ENCODE peak calls at places on chromosome 10, in nine cellular contexts. One of them, this sample, is unnamed.

GRCh38 chr10:103558916-103559315 is 65.4 kb downstream of the NEURL1 start:
- DNase-seq in IMR-90: no peak
- DNase-seq in mammary epithelial cell: no peak
- DNase-seq in BJ: no peak
- DNase-seq in DND-41: no peak
- DNase-seq in AG04450: no peak
- DNase-seq in lung: no peak
- DNase-seq in psoas muscle: no peak
- DNase-seq in suprapubic skin: no peak
- DNase-seq in this sample: no peak

GRCh38 chr10:124417846-124418725 is 637 bp downstream of the OAT start:
- DNase-seq in IMR-90: peak; percentile 44
- DNase-seq in mammary epithelial cell: peak; percentile 66
- DNase-seq in BJ: no peak
- DNase-seq in DND-41: no peak
- DNase-seq in AG04450: no peak
- DNase-seq in lung: peak; percentile 45
- DNase-seq in psoas muscle: peak; percentile 55
- DNase-seq in suprapubic skin: peak; percentile 82
- DNase-seq in this sample: no peak

GRCh38 chr10:5965266-5965665 is 12.1 kb downstream of the IL15RA start:
- DNase-seq in IMR-90: no peak
- DNase-seq in mammary epithelial cell: no peak
- DNase-seq in BJ: no peak
- DNase-seq in DND-41: no peak
- DNase-seq in AG04450: no peak
- DNase-seq in lung: no peak
- DNase-seq in psoas muscle: no peak
- DNase-seq in suprapubic skin: peak; percentile 74
- DNase-seq in this sample: no peak

GRCh38 chr10:69344591-69345244 is 66.4 kb downstream of the HK1 start:
- DNase-seq in IMR-90: no peak
- DNase-seq in mammary epithelial cell: no peak
- DNase-seq in BJ: no peak
- DNase-seq in DND-41: peak; percentile 21
- DNase-seq in AG04450: no peak
- DNase-seq in lung: no peak
- DNase-seq in psoas muscle: no peak
- DNase-seq in suprapubic skin: no peak
- DNase-seq in this sample: no peak

GRCh38 chr10:25564351-25564750 is 369.7 kb upstream of the MYO3A start:
- DNase-seq in IMR-90: no peak
- DNase-seq in mammary epithelial cell: no peak
- DNase-seq in BJ: no peak
- DNase-seq in DND-41: no peak
- DNase-seq in AG04450: no peak
- DNase-seq in lung: no peak
- DNase-seq in psoas muscle: no peak
- DNase-seq in suprapubic skin: no peak
- DNase-seq in this sample: no peak

GRCh38 chr10:18566177-18566576 is 85.2 kb downstream of the NSUN6 start:
- DNase-seq in IMR-90: no peak
- DNase-seq in mammary epithelial cell: no peak
- DNase-seq in BJ: no peak
- DNase-seq in DND-41: no peak
- DNase-seq in AG04450: no peak
- DNase-seq in lung: no peak
- DNase-seq in psoas muscle: no peak
- DNase-seq in suprapubic skin: no peak
- DNase-seq in this sample: no peak

GRCh38 chr10:24483701-24484100 is 240.0 kb downstream of the ARHGAP21 start:
- DNase-seq in IMR-90: peak; percentile 28
- DNase-seq in mammary epithelial cell: peak; percentile 99
- DNase-seq in BJ: no peak
- DNase-seq in DND-41: peak; percentile 13
- DNase-seq in AG04450: no peak
- DNase-seq in lung: peak; percentile 68
- DNase-seq in psoas muscle: peak; percentile 29
- DNase-seq in suprapubic skin: no peak
- DNase-seq in this sample: peak; percentile 99

GRCh38 chr10:96374985-96375830 is 16.4 kb upstream of the OPALIN start:
- DNase-seq in IMR-90: peak; percentile 77
- DNase-seq in mammary epithelial cell: peak; percentile 87
- DNase-seq in BJ: no peak
- DNase-seq in DND-41: peak; percentile 85
- DNase-seq in AG04450: peak; percentile 46
- DNase-seq in lung: peak; percentile 89
- DNase-seq in psoas muscle: peak; percentile 85
- DNase-seq in suprapubic skin: peak; percentile 89
- DNase-seq in this sample: peak; percentile 79

GRCh38 chr10:116974442-116975005 is 30.5 kb downstream of the SHTN1 start:
- DNase-seq in IMR-90: peak; percentile 95
- DNase-seq in mammary epithelial cell: peak; percentile 87
- DNase-seq in BJ: peak; percentile 4
- DNase-seq in DND-41: no peak
- DNase-seq in AG04450: peak; percentile 60
- DNase-seq in lung: no peak
- DNase-seq in psoas muscle: no peak
- DNase-seq in suprapubic skin: no peak
- DNase-seq in this sample: peak; percentile 96

GRCh38 chr10:98400482-98400881 is 14.5 kb downstream of the PYROXD2 start:
- DNase-seq in IMR-90: peak; percentile 18
- DNase-seq in mammary epithelial cell: peak; percentile 49
- DNase-seq in BJ: no peak
- DNase-seq in DND-41: no peak
- DNase-seq in AG04450: no peak
- DNase-seq in lung: no peak
- DNase-seq in psoas muscle: no peak
- DNase-seq in suprapubic skin: no peak
- DNase-seq in this sample: peak; percentile 40

GRCh38 chr10:61642692-61643091 is 20.0 kb upstream of the CABCOCO1 start:
- DNase-seq in IMR-90: peak; percentile 82
- DNase-seq in mammary epithelial cell: peak; percentile 50
- DNase-seq in BJ: peak; percentile 51
- DNase-seq in DND-41: no peak
- DNase-seq in AG04450: no peak
- DNase-seq in lung: no peak
- DNase-seq in psoas muscle: no peak
- DNase-seq in suprapubic skin: no peak
- DNase-seq in this sample: peak; percentile 56

GRCh38 chr10:23053036-23053435 is 42.3 kb upstream of the MSRB2 start:
- DNase-seq in IMR-90: no peak
- DNase-seq in mammary epithelial cell: peak; percentile 68
- DNase-seq in BJ: no peak
- DNase-seq in DND-41: no peak
- DNase-seq in AG04450: no peak
- DNase-seq in lung: peak; percentile 86
- DNase-seq in psoas muscle: no peak
- DNase-seq in suprapubic skin: no peak
- DNase-seq in this sample: peak; percentile 81

GRCh38 chr10:77111611-77112550 is 525.7 kb downstream of the KCNMA1 start:
- DNase-seq in IMR-90: peak; percentile 87
- DNase-seq in mammary epithelial cell: peak; percentile 66
- DNase-seq in BJ: peak; percentile 70
- DNase-seq in DND-41: peak; percentile 26
- DNase-seq in AG04450: peak; percentile 66
- DNase-seq in lung: no peak
- DNase-seq in psoas muscle: no peak
- DNase-seq in suprapubic skin: no peak
- DNase-seq in this sample: peak; percentile 68

GRCh38 chr10:91557540-91558231 is 75.2 kb downstream of the PPP1R3C start:
- DNase-seq in IMR-90: no peak
- DNase-seq in mammary epithelial cell: no peak
- DNase-seq in BJ: no peak
- DNase-seq in DND-41: no peak
- DNase-seq in AG04450: no peak
- DNase-seq in lung: no peak
- DNase-seq in psoas muscle: no peak
- DNase-seq in suprapubic skin: no peak
- DNase-seq in this sample: no peak

GRCh38 chr10:91558473-91558872 is 74.4 kb downstream of the PPP1R3C start:
- DNase-seq in IMR-90: no peak
- DNase-seq in mammary epithelial cell: no peak
- DNase-seq in BJ: no peak
- DNase-seq in DND-41: no peak
- DNase-seq in AG04450: no peak
- DNase-seq in lung: no peak
- DNase-seq in psoas muscle: no peak
- DNase-seq in suprapubic skin: no peak
- DNase-seq in this sample: no peak

GRCh38 chr10:91556691-91557529 is 76.0 kb downstream of the PPP1R3C start:
- DNase-seq in IMR-90: no peak
- DNase-seq in mammary epithelial cell: no peak
- DNase-seq in BJ: no peak
- DNase-seq in DND-41: no peak
- DNase-seq in AG04450: no peak
- DNase-seq in lung: no peak
- DNase-seq in psoas muscle: no peak
- DNase-seq in suprapubic skin: no peak
- DNase-seq in this sample: peak; percentile 35

GRCh38 chr10:91559750-91560149 is 73.1 kb downstream of the PPP1R3C start:
- DNase-seq in IMR-90: no peak
- DNase-seq in mammary epithelial cell: no peak
- DNase-seq in BJ: no peak
- DNase-seq in DND-41: no peak
- DNase-seq in AG04450: no peak
- DNase-seq in lung: no peak
- DNase-seq in psoas muscle: no peak
- DNase-seq in suprapubic skin: no peak
- DNase-seq in this sample: no peak

GRCh38 chr10:91559170-91559569 is 73.7 kb downstream of the PPP1R3C start:
- DNase-seq in IMR-90: no peak
- DNase-seq in mammary epithelial cell: no peak
- DNase-seq in BJ: no peak
- DNase-seq in DND-41: no peak
- DNase-seq in AG04450: no peak
- DNase-seq in lung: no peak
- DNase-seq in psoas muscle: no peak
- DNase-seq in suprapubic skin: no peak
- DNase-seq in this sample: no peak
- TF ChIP-seq CTCF in IMR-90: no peak
- TF ChIP-seq CTCF in mammary epithelial cell: no peak
- TF ChIP-seq CTCF in BJ: no peak
- TF ChIP-seq CTCF in DND-41: no peak
- TF ChIP-seq CTCF in AG04450: no peak
- TF ChIP-seq CTCF in lung: no peak
- TF ChIP-seq CTCF in psoas muscle: no peak
- TF ChIP-seq CTCF in suprapubic skin: no peak
- TF ChIP-seq CTCF in this sample: no peak

DNA sequence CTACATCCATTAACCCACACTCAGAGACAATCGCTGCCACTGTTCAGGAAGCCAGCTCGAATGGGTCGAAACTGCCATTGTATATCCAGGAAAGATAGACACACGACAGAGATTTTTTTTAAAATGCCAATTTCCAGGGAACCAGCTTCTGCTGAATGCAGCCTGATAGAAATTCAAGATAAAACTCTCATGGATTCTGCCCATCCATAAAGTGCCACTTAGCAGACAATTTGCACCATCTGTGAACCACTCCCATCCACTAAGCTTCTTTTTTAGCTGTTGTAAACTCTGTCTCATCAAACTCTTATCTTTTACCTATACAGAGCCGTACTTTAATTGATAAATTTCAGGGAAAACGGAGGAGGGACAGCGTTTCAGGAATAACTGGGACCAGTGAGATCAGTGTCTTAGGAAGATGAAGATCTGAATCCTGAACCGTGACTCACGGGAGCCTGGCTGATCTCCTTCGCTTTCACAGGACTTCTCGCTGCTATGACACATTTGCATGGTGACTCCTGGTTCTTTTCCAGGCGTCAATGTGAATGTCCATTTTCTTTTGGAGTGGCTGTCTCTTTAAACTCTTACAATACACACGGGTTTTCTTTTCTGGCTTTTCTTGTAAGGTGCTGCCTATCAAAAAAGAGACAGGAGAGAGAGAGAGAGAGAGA is 103.4 kb downstream of the FAM204A start:
- DNase-seq in IMR-90: peak; percentile 8
- DNase-seq in mammary epithelial cell: peak; percentile 44
- DNase-seq in BJ: peak; percentile 4
- DNase-seq in DND-41: no peak
- DNase-seq in AG04450: no peak
- DNase-seq in lung: no peak
- DNase-seq in psoas muscle: no peak
- DNase-seq in suprapubic skin: no peak
- DNase-seq in this sample: peak; percentile 64
- H3K4me3 ChIP-seq in IMR-90: no peak overlapping the region
- H3K4me3 ChIP-seq in mammary epithelial cell: no peak overlapping the region
- H3K4me3 ChIP-seq in BJ: no peak overlapping the region
- H3K4me3 ChIP-seq in DND-41: no peak overlapping the region
- H3K4me3 ChIP-seq in AG04450: no peak overlapping the region
- H3K4me3 ChIP-seq in lung: no peak overlapping the region
- H3K4me3 ChIP-seq in psoas muscle: no peak overlapping the region
- H3K4me3 ChIP-seq in suprapubic skin: no peak overlapping the region
- H3K4me3 ChIP-seq in this sample: no peak overlapping the region

GRCh38 chr10:99523251-99523773 is 9.4 kb upstream of the NKX2-3 start:
- DNase-seq in IMR-90: no peak
- DNase-seq in mammary epithelial cell: no peak
- DNase-seq in BJ: no peak
- DNase-seq in DND-41: no peak
- DNase-seq in AG04450: no peak
- DNase-seq in lung: no peak
- DNase-seq in psoas muscle: no peak
- DNase-seq in suprapubic skin: no peak
- DNase-seq in this sample: no peak
- H3K27me3 ChIP-seq in IMR-90: peaks cover 90% of the 10 kb centered on the region
- H3K27me3 ChIP-seq in mammary epithelial cell: peaks cover 75% of the 10 kb centered on the region
- H3K27me3 ChIP-seq in BJ: peaks cover 80% of the 10 kb centered on the region
- H3K27me3 ChIP-seq in DND-41: no peaks in the 10 kb centered on the region
- H3K27me3 ChIP-seq in AG04450: peaks cover 98% of the 10 kb centered on the region
- H3K27me3 ChIP-seq in lung: peaks cover 33% of the 10 kb centered on the region
- H3K27me3 ChIP-seq in psoas muscle: peaks cover 4% of the 10 kb centered on the region
- H3K27me3 ChIP-seq in suprapubic skin: peaks cover 100% of the 10 kb centered on the region
- H3K27me3 ChIP-seq in this sample: peaks cover 76% of the 10 kb centered on the region

DNA sequence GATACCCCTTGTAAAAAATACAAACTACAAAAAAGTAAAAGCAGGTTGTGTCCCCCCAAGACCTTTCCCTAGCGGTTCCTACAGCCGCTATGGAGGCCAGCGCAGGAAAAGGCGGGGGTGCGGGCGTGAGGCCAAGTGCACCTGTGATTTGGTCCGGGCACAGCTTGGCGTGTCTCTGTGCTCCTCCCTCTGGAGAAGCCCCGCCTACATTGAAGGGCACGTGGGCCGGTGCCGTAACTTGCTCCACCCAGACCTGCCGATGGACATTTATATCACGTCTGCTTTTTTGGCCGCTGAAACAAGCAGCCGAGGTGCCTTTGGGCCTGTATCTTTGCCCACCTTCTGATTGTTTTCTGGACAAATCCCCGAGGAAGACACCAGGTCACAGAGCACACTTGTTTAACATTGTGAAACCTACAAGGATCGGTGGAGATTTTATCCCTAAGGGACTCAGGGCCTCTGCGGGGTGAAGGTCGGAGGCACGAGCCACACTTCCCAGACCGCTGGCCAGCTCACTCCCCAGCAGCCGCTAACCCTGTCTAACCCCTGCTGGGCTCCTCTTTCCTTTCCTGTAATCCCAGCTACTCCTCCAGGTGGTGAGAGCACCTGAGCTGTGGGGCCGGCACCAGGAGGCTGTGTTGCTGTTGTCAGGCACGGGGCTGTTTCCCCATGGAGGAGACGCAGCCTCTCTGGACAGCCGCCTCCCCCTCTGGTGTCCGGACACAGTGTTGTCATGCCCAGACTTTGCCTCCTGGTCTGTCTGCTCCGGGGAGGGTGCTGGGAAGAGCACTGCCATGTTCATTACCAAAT is 18.8 kb upstream of the INPP5A start:
- DNase-seq in IMR-90: no peak
- DNase-seq in mammary epithelial cell: no peak
- DNase-seq in BJ: no peak
- DNase-seq in DND-41: no peak
- DNase-seq in AG04450: no peak
- DNase-seq in lung: peak; percentile 83
- DNase-seq in psoas muscle: no peak
- DNase-seq in suprapubic skin: no peak
- DNase-seq in this sample: peak; percentile 40
- TF ChIP-seq CTCF in IMR-90: no peak
- TF ChIP-seq CTCF in mammary epithelial cell: no peak
- TF ChIP-seq CTCF in BJ: no peak
- TF ChIP-seq CTCF in DND-41: no peak
- TF ChIP-seq CTCF in AG04450: no peak
- TF ChIP-seq CTCF in lung: no peak
- TF ChIP-seq CTCF in psoas muscle: no peak
- TF ChIP-seq CTCF in suprapubic skin: no peak
- TF ChIP-seq CTCF in this sample: no peak

This sample was measured in bronchial epithelial cell.